ENCODE peak calls at places on chromosomes 4 and X, in five cellular contexts. D is DND-41, S is fibroblast of lung, P is heart left ventricle, L is suprapubic skin. K is an unnamed sample.

GRCh38 chr4:81694514-81694913 is 222.8 kb upstream of the RASGEF1B start:
- DNase-seq in D (no peak), S (no peak), P (no peak), L (no peak), K (no peak)

GRCh38 chrX:40145001-40145631 is 47.4 kb upstream of the BCOR start:
- DNase-seq in D (peak; percentile 27), S (no peak), P (peak; percentile 42), L (no peak), K (no peak)

GRCh38 chrX:80266979-80267378 is 153.3 kb upstream of the TENT5D start:
- DNase-seq in D (no peak), S (no peak), P (no peak), L (no peak), K (no peak)

GRCh38 chrX:78514852-78515251 is 144.3 kb downstream of the RTL3 start:
- DNase-seq in D (no peak), S (peak; percentile 12), P (no peak), L (no peak), K (no peak)

GRCh38 chr4:4762909-4763814 is 96.3 kb upstream of the MSX1 start:
- DNase-seq in D (peak; percentile 21), S (peak; percentile 66), P (no peak), L (no peak), K (peak; percentile 30)

GRCh38 chrX:122270809-122271494 is 913.1 kb upstream of the GRIA3 start:
- DNase-seq in D (no peak), S (no peak), P (no peak), L (no peak), K (no peak)

GRCh38 chr4:182616476-182616875 is 300.7 kb downstream of the DCTD start:
- DNase-seq in D (no peak), S (no peak), P (no peak), L (no peak), K (no peak)

GRCh38 chr4:98476891-98477290 is 181.5 kb downstream of the TSPAN5 start:
- DNase-seq in D (no peak), S (no peak), P (no peak), L (no peak), K (no peak)

GRCh38 chrX:10633722-10634121 is 13.3 kb upstream of the MID1 start:
- DNase-seq in D (no peak), S (peak; percentile 94), P (peak; percentile 43), L (no peak), K (no peak)

GRCh38 chr4:99459546-99460042 is 24.5 kb upstream of the ADH7 start:
- DNase-seq in D (no peak), S (no peak), P (no peak), L (no peak), K (no peak)

GRCh38 chrX:56728321-56728720 is 722 bp upstream of the NBDY start:
- DNase-seq in D (no peak), S (peak; percentile 9), P (no peak), L (no peak), K (no peak)

GRCh38 chrX:79084923-79085322 is 59.6 kb upstream of the GPR174 start:
- DNase-seq in D (no peak), S (no peak), P (no peak), L (no peak), K (no peak)

GRCh38 chrX:79094075-79094832 is 50.2 kb upstream of the GPR174 start:
- DNase-seq in D (no peak), S (no peak), P (no peak), L (no peak), K (no peak)

GRCh38 chrX:22037225-22037624 is 5.1 kb downstream of the PHEX start:
- DNase-seq in D (no peak), S (no peak), P (no peak), L (no peak), K (no peak)

GRCh38 chrX:118520206-118520857 is 24.7 kb downstream of the DOCK11 start:
- DNase-seq in D (no peak), S (peak; percentile 69), P (no peak), L (no peak), K (no peak)

GRCh38 chr4:73662709-73663546 is 42.7 kb upstream of the RASSF6 start:
- DNase-seq in D (no peak), S (peak; percentile 60), P (no peak), L (no peak), K (no peak)

GRCh38 chr4:37758226-37758625 is 68.3 kb upstream of the PGM2 start:
- DNase-seq in D (no peak), S (peak; percentile 59), P (peak; percentile 55), L (no peak), K (no peak)

GRCh38 chr4:122117743-122118142 is 34.4 kb upstream of the BLTP1 start:
- DNase-seq in D (no peak), S (peak; percentile 2), P (no peak), L (no peak), K (no peak)

GRCh38 chrX:1933964-1934363 is 319.1 kb downstream of the ASMT start:
- DNase-seq in D (no peak), S (no peak), P (no peak), L (no peak), K (no peak)

GRCh38 chrX:120144178-120144844 is 14.1 kb upstream of the RHOXF2 start:
- DNase-seq in D (no peak), S (no peak), P (no peak), L (no peak), K (no peak)

GRCh38 chrX:40539214-40540142 is 41.3 kb upstream of the ATP6AP2 start:
- DNase-seq in D (peak; percentile 60), S (peak; percentile 60), P (peak; percentile 57), L (peak; percentile 78), K (peak; percentile 69)

GRCh38 chrX:47751670-47752069 is 85.0 kb upstream of the ZNF81 start:
- DNase-seq in D (peak; percentile 19), S (peak; percentile 2), P (peak; percentile 32), L (no peak), K (peak; percentile 38)

GRCh38 chr4:153787156-153787555 is 1.7 kb downstream of the SFRP2 start:
- DNase-seq in D (no peak), S (no peak), P (no peak), L (no peak), K (no peak)

GRCh38 chr4:23945521-23946017 is 55.7 kb upstream of the PPARGC1A start:
- DNase-seq in D (no peak), S (peak; percentile 83), P (peak; percentile 44), L (peak; percentile 83), K (no peak)

GRCh38 chrX:155718964-155719586 is 106.3 kb upstream of the TMLHE start:
- DNase-seq in D (no peak), S (peak; percentile 4), P (peak; percentile 39), L (no peak), K (no peak)

GRCh38 chr4:771464-771863 is 54.5 kb downstream of the CPLX1 start:
- DNase-seq in D (no peak), S (no peak), P (peak; percentile 19), L (no peak), K (no peak)

GRCh38 chr4:125388653-125389052 is 73.9 kb downstream of the FAT4 start:
- DNase-seq in D (no peak), S (peak; percentile 86), P (no peak), L (no peak), K (no peak)

GRCh38 chr4:70629469-70630090 is 1.0 kb downstream of the ENAM start:
- DNase-seq in D (no peak), S (no peak), P (no peak), L (no peak), K (no peak)

GRCh38 chr4:140568507-140569306 is at the start of gene UCP1:
- DNase-seq in D (no peak), S (peak; percentile 16), P (peak; percentile 46), L (no peak), K (no peak)

DNA sequence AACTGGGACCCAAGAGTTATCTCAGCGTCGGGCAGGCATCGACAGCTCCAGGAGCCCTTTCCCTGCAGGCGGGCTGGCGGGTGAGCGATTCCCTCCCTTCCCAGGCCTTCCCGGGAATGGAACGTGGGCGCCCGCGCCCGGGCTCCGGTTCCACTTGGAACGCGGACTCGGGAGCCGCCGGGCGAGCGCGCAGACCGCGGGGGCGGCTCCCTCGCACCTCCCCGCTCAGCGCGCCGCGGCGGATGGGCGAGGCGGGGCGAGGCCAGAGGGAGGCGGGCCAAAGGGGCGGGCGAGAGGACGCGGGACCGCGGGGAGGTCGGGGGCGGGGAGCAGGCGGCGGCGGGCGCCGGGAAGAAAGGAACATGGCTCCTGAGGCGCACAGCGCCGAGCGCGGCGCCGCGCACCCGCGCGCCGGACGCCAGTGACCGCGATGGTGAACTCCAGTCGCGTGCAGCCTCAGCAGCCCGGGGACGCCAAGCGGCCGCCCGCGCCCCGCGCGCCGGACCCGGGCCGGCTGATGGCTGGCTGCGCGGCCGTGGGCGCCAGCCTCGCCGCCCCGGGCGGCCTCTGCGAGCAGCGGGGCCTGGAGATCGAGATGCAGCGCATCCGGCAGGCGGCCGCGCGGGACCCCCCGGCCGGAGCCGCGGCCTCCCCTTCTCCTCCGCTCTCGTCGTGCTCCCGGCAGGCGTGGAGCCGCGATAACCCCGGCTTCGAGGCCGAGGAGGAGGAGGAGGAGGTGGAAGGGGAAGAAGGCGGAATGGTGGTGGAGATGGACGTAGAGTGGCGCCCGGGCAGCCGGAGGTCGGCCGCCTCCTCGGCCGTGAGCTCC is at the start of gene PKD2:
- DNase-seq in D (peak; percentile 84), S (peak; percentile 76), P (peak; percentile 90), L (peak; percentile 87), K (peak; percentile 49)
- H3K4me3 ChIP-seq in D (peak within 1 kb of the TSS; percentile 82), S (peak within 1 kb of the TSS; percentile 98), P (peak within 1 kb of the TSS; percentile 88), L (peak within 1 kb of the TSS; percentile 95), K (peak within 1 kb of the TSS; percentile 88)

GRCh38 chrX:9510980-9511379 is 46.1 kb downstream of the TBL1X start:
- DNase-seq in D (no peak), S (no peak), P (no peak), L (no peak), K (no peak)
- H3K27ac ChIP-seq in D (no peak overlapping the region), S (no peak overlapping the region), P (no peak overlapping the region), L (no peak overlapping the region), K (no peak overlapping the region)

GRCh38 chr4:113978561-113979156 is 788 bp downstream of the ARSJ start:
- DNase-seq in D (no peak), S (peak; percentile 43), P (no peak), L (no peak), K (no peak)

GRCh38 chr4:113979157-113979972 is at the start of gene ARSJ:
- DNase-seq in D (no peak), S (peak; percentile 86), P (peak; percentile 55), L (no peak), K (no peak)

GRCh38 chr4:113975578-113975977 is 3.9 kb downstream of the ARSJ start:
- DNase-seq in D (no peak), S (peak; percentile 26), P (no peak), L (no peak), K (no peak)

GRCh38 chr4:113978105-113978504 is 1.3 kb downstream of the ARSJ start:
- DNase-seq in D (no peak), S (no peak), P (no peak), L (no peak), K (no peak)

GRCh38 chr4:113976937-113977855 is 2.3 kb downstream of the ARSJ start:
- DNase-seq in D (no peak), S (peak; percentile 50), P (no peak), L (no peak), K (no peak)
- H3K4me3 ChIP-seq in D (no peak overlapping the region), S (peak overlapping the region; percentile 87), P (peak overlapping the region; percentile 62), L (peak overlapping the region; percentile 62), K (no peak overlapping the region)

DNA sequence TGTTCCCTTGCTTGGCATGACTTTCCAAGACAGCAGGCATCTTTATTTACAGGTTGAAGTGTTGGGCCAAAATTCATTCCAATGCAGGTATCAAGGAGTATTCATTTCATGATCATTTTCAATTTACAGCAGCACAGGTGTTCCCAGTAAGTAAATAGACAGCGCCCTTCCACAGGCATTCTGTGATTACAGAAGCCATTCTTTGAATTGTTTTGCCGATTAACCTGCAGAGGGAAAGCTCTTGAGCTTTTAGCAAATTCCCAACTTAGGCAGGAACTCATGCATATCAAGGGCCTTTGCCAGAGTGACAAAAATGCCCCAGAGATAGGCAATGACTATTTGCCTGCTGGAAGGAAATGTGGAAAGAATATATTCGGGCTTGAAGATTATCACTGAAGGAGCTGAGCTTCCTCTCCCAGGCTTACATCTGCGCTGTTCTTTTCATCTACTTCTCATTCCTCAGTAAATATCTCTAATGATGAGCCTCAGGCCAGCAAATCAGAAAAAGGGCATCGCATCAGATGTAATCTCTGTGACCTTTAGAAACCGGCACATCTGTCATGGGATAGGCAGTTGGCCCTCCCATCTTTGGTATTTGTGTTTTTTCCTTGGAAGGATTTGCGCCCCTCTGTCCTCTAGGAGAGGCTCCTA is 6.7 kb downstream of the TXK start:
- DNase-seq in D (no peak), S (peak; percentile 16), P (no peak), L (no peak), K (no peak)
- H3K27ac ChIP-seq in D (no peak overlapping the region), S (peak overlapping the region; percentile 61), P (peak overlapping the region; percentile 39), L (no peak overlapping the region), K (peak overlapping the region; percentile 79)